ENCODE peak calls at places on chromosomes 13 and 19, in ten cellular contexts. D, G, F, Y, K, I, R, Q, M and P are unnamed samples.

GRCh38 chr13:79582896-79583295 is 101.9 kb downstream of the NDFIP2 start:
- DNase-seq in Q (no peak), F (no peak), G (no peak), Y (no peak), R (no peak), K (no peak), I (no peak), M (no peak), D (no peak), P (no peak)

GRCh38 chr19:43316591-43317319 is 36.7 kb upstream of the CD177 start:
- DNase-seq in M (no peak), G (no peak), I (peak; percentile 80), Q (peak; percentile 7), F (peak; percentile 12), R (no peak), Y (no peak), K (peak; percentile 11), D (no peak), P (peak; percentile 13)

GRCh38 chr13:82356667-82357066 is 1525.6 kb downstream of the SLITRK1 start:
- DNase-seq in D (no peak), K (no peak), M (no peak), Y (no peak), I (peak; percentile 5), Q (peak; percentile 28), G (peak; percentile 41), R (no peak), F (no peak), P (no peak)

GRCh38 chr19:1130801-1131717 is 27.3 kb downstream of the GPX4 start:
- DNase-seq in I (no peak), F (no peak), R (no peak), M (peak; percentile 32), K (no peak), D (no peak), Q (no peak), G (no peak), Y (no peak), P (no peak)

GRCh38 chr19:40862785-40863184 is 12.5 kb upstream of the CYP2A6 start:
- DNase-seq in M (no peak), K (no peak), F (peak; percentile 23), R (no peak), Y (no peak), G (peak; percentile 47), Q (no peak), I (peak; percentile 9), D (no peak), P (no peak)

GRCh38 chr13:40578055-40578454 is 88.4 kb downstream of the FOXO1 start:
- DNase-seq in Y (no peak), R (no peak), G (no peak), I (no peak), Q (peak; percentile 24), K (no peak), M (no peak), D (no peak), F (no peak), P (no peak)

GRCh38 chr13:87680298-87680697 is 9.1 kb downstream of the SLITRK5 start:
- DNase-seq in F (no peak), Y (no peak), D (peak; percentile 36), K (no peak), R (peak; percentile 58), G (peak; percentile 8), I (no peak), Q (peak; percentile 82), M (no peak), P (peak; percentile 59)

GRCh38 chr13:48866204-48866603 is 109.5 kb upstream of the FNDC3A start:
- DNase-seq in M (no peak), D (no peak), I (no peak), K (no peak), G (peak; percentile 89), F (peak; percentile 22), Y (no peak), Q (no peak), R (no peak), P (no peak)

GRCh38 chr19:55580628-55581144 is at the start of gene ZNF579:
- DNase-seq in I (peak; percentile 76), M (peak; percentile 66), D (peak; percentile 69), Y (peak; percentile 57), Q (peak; percentile 95), F (peak; percentile 93), R (peak; percentile 51), K (peak; percentile 50), G (peak; percentile 91), P (peak; percentile 67)

GRCh38 chr13:111610077-111610476 is 289.6 kb downstream of the TEX29 start:
- DNase-seq in I (no peak), M (no peak), F (no peak), D (peak; percentile 75), Q (no peak), R (no peak), G (peak; percentile 20), Y (no peak), K (no peak), P (no peak)

GRCh38 chr13:52001120-52001731 is 10.0 kb downstream of the ATP7B start:
- DNase-seq in Q (peak; percentile 64), I (peak; percentile 37), R (peak; percentile 6), M (peak; percentile 33), F (peak; percentile 22), D (peak; percentile 27), Y (no peak), G (peak; percentile 69), K (peak; percentile 47), P (no peak)

GRCh38 chr13:30607908-30608307 is 9.8 kb upstream of the USPL1 start:
- DNase-seq in I (no peak), R (no peak), M (peak; percentile 74), G (peak; percentile 28), K (no peak), Q (no peak), Y (peak; percentile 69), D (peak; percentile 21), F (peak; percentile 85), P (no peak)

GRCh38 chr19:51887522-51888498 is at the start of gene ZNF577:
- DNase-seq in M (peak; percentile 59), I (peak; percentile 80), K (peak; percentile 50), D (no peak), F (peak; percentile 97), G (no peak), R (no peak), Y (peak; percentile 66), Q (peak; percentile 96), P (no peak)

GRCh38 chr19:35595928-35596327 is 10.0 kb downstream of the PMIS2 start:
- DNase-seq in F (no peak), M (no peak), D (no peak), K (no peak), I (no peak), Y (no peak), R (no peak), G (no peak), Q (no peak), P (no peak)

GRCh38 chr19:5191091-5191490 is 149.5 kb downstream of the PTPRS start:
- DNase-seq in D (no peak), Q (no peak), F (no peak), K (peak; percentile 61), G (peak; percentile 36), I (peak; percentile 61), R (no peak), M (no peak), Y (no peak), P (no peak)

GRCh38 chr19:49512970-49513745 is 697 bp downstream of the FCGRT start:
- DNase-seq in D (no peak), Y (no peak), Q (peak; percentile 59), R (no peak), M (peak; percentile 31), F (no peak), K (no peak), G (no peak), I (no peak), P (no peak)

GRCh38 chr19:11964496-11964857 is 363 bp upstream of the ZNF763 start:
- DNase-seq in G (no peak), K (no peak), M (no peak), I (no peak), F (no peak), D (no peak), Y (no peak), R (no peak), Q (peak; percentile 77), P (no peak)

GRCh38 chr19:50513746-50514345 is at the start of gene ASPDH:
- DNase-seq in I (no peak), Q (peak; percentile 29), M (no peak), G (no peak), D (no peak), F (no peak), Y (no peak), R (no peak), K (no peak), P (no peak)

GRCh38 chr19:6352381-6353165 is 8.8 kb upstream of the CLPP start:
- DNase-seq in R (no peak), I (no peak), K (no peak), F (no peak), D (no peak), Q (no peak), G (no peak), M (no peak), Y (no peak), P (peak; percentile 75)